ENCODE peak calls at places on chromosomes 7 and 10, in eight cellular contexts. S is NCI-H510A, N is tibial nerve, U is GM19239, O is NCI-H774, Q is SJSA1, J is kidney glomerular epithelial cell, D is NCI-H2081. F is an unnamed sample.

GRCh38 chr7:104328308-104328969 is at the start of gene LHFPL3:
- DNase-seq in Q (no peak), U (no peak), D (peak), J (no peak), S (no peak), O (no peak), N (no peak), F (no peak)

GRCh38 chr10:13891542-13892431 is 305.0 kb downstream of the PRPF18 start:
- DNase-seq in S (peak), J (no peak), U (no peak), O (peak), D (no peak), N (no peak), Q (no peak), F (no peak)

GRCh38 chr10:103837370-103838094 is 17.8 kb downstream of the SH3PXD2A start:
- DNase-seq in O (no peak), J (no peak), S (no peak), N (no peak), U (no peak), Q (no peak), D (no peak), F (no peak)

GRCh38 chr10:114142018-114142417 is 32.0 kb downstream of the CCDC186 start:
- DNase-seq in J (no peak), D (no peak), U (no peak), N (no peak), Q (no peak), S (peak), O (no peak), F (no peak)

GRCh38 chr10:130251766-130252165 is 115.6 kb downstream of the GLRX3 start:
- DNase-seq in S (no peak), U (no peak), O (no peak), N (no peak), J (no peak), Q (no peak), D (no peak), F (no peak)

GRCh38 chr7:23931633-23932032 is 221.6 kb downstream of the STK31 start:
- DNase-seq in D (no peak), U (no peak), O (no peak), S (no peak), N (no peak), Q (no peak), J (no peak), F (no peak)

GRCh38 chr10:1551636-1552338 is 185.5 kb downstream of the ADARB2 start:
- DNase-seq in J (no peak), U (no peak), D (peak), Q (no peak), S (peak), N (no peak), O (peak), F (no peak)

GRCh38 chr7:77651544-77652162 is 44.6 kb upstream of the RSBN1L start:
- DNase-seq in J (peak), U (peak), O (no peak), N (peak), Q (peak), D (peak), S (no peak), F (peak)

GRCh38 chr10:120423350-120424197 is 33.5 kb upstream of the PLPP4 start:
- DNase-seq in O (no peak), N (peak), S (no peak), U (peak), Q (peak), J (peak), D (peak), F (no peak)

GRCh38 chr10:102540023-102540422 is 36.3 kb downstream of the SUFU start:
- DNase-seq in S (no peak), Q (no peak), U (no peak), N (no peak), O (no peak), D (no peak), J (no peak), F (peak)

GRCh38 chr10:119489572-119490326 is 52.8 kb downstream of the RGS10 start:
- DNase-seq in J (no peak), Q (peak), N (peak), O (no peak), S (no peak), U (peak), D (peak), F (no peak)

GRCh38 chr7:44853391-44853790 is 5.5 kb upstream of the H2AZ2 start:
- DNase-seq in U (no peak), Q (no peak), O (no peak), S (no peak), D (no peak), J (peak), N (no peak), F (no peak)

GRCh38 chr7:128947854-128948253 is 10.1 kb downstream of the IRF5 start:
- DNase-seq in J (no peak), S (no peak), Q (no peak), D (no peak), N (no peak), U (no peak), O (no peak), F (no peak)

GRCh38 chr10:51802030-51802429 is 102.6 kb upstream of the CSTF2T start:
- DNase-seq in Q (no peak), J (no peak), N (no peak), S (no peak), D (no peak), O (no peak), U (no peak), F (no peak)

GRCh38 chr10:103145046-103145445 is 48.0 kb downstream of the NT5C2 start:
- DNase-seq in N (no peak), S (no peak), Q (no peak), J (peak), U (no peak), D (no peak), O (no peak), F (no peak)

GRCh38 chr10:32788359-32788758 is 169.7 kb downstream of the ITGB1 start:
- DNase-seq in U (no peak), Q (no peak), O (no peak), N (no peak), J (no peak), S (no peak), D (no peak), F (no peak)

GRCh38 chr7:8035647-8036518 is 67.3 kb downstream of the GLCCI1 start:
- DNase-seq in O (no peak), U (no peak), N (no peak), D (peak), J (peak), S (no peak), Q (no peak), F (peak)

GRCh38 chr10:132834891-132835847 is 49.2 kb upstream of the NKX6-2 start:
- DNase-seq in S (no peak), Q (peak), U (no peak), N (no peak), O (no peak), D (no peak), J (no peak), F (no peak)

GRCh38 chr10:116683821-116684220 is 58.5 kb downstream of the HSPA12A start:
- DNase-seq in U (no peak), N (no peak), J (no peak), D (peak), Q (no peak), O (no peak), S (no peak), F (no peak)

F was measured in GM12864.